ENCODE peak calls at places on chromosome 14, in six cellular contexts. M is right cardiac atrium, O is amygdala, Q is tibial artery, H is iris pigment epithelial cell, U is GM12878. D is an unnamed sample.
A peak's percentile ranks its signal among the peaks of the same experiment; 100 is the strongest.

GRCh38 chr14:67335781-67336180 is 23.8 kb downstream of the ATP6V1D start:
- DNase-seq in U (no peak), H (peak; percentile 48), Q (no peak), O (no peak), M (no peak), D (no peak)

GRCh38 chr14:105733081-105734065 is 207.0 kb downstream of the TMEM121 start:
- DNase-seq in O (no peak), Q (no peak), H (no peak), U (no peak), M (no peak), D (no peak)

GRCh38 chr14:34858765-34859164 is 16.4 kb downstream of the BAZ1A start:
- DNase-seq in O (no peak), H (no peak), Q (no peak), U (no peak), M (no peak), D (no peak)

GRCh38 chr14:89621791-89622638 is 205.0 kb upstream of the FOXN3 start:
- DNase-seq in U (no peak), O (no peak), Q (no peak), H (no peak), M (no peak), D (no peak)

GRCh38 chr14:89027097-89027740 is 202.8 kb downstream of the TTC8 start:
- DNase-seq in Q (no peak), O (peak; percentile 18), U (no peak), H (peak; percentile 28), M (peak; percentile 59), D (no peak)

GRCh38 chr14:99747582-99748330 is 45.5 kb upstream of the EML1 start:
- DNase-seq in H (no peak), U (no peak), M (no peak), Q (no peak), O (no peak), D (no peak)

GRCh38 chr14:21711360-21711961 is 37.8 kb upstream of the OR4E1 start:
- DNase-seq in H (peak; percentile 69), M (no peak), U (no peak), O (no peak), Q (no peak), D (no peak)

GRCh38 chr14:51041117-51041531 is 53.8 kb downstream of the TRIM9 start:
- DNase-seq in M (no peak), H (no peak), O (no peak), U (no peak), Q (no peak), D (no peak)

GRCh38 chr14:42541535-42542001 is 934.9 kb downstream of the LRFN5 start:
- DNase-seq in Q (no peak), U (no peak), M (no peak), O (no peak), H (peak; percentile 8), D (no peak)

GRCh38 chr14:83520837-83521236 is 1987.2 kb upstream of the SEL1L start:
- DNase-seq in Q (no peak), M (no peak), H (peak; percentile 59), U (no peak), O (no peak), D (no peak)

GRCh38 chr14:58922211-58922940 is 266.1 kb upstream of the DAAM1 start:
- DNase-seq in U (no peak), H (peak; percentile 27), Q (no peak), M (no peak), O (no peak), D (no peak)